ENCODE peak calls at places on chromosomes 11 and 22, in four cellular contexts. Y is K562, B is HepG2, C is GM12878. S is an unnamed sample.

GRCh38 chr11:120652705-120653335 is 141.3 kb downstream of the GRIK4 start:
- DNase-seq in C (no peak), B (no peak), Y (no peak), S (no peak)

GRCh38 chr11:21472256-21472655 is 720.6 kb upstream of the ANO5 start:
- DNase-seq in C (no peak), B (no peak), Y (no peak), S (peak)

GRCh38 chr11:113873241-113873626 is 2.1 kb downstream of the USP28 start:
- DNase-seq in B (no peak), Y (no peak), C (no peak), S (no peak)

GRCh38 chr11:114233755-114234154 is 62.4 kb upstream of the NNMT start:
- DNase-seq in C (no peak), B (no peak), Y (no peak), S (no peak)

GRCh38 chr11:126061707-126062678 is 673 bp downstream of the CDON start:
- DNase-seq in B (peak), Y (peak), C (no peak), S (peak)

GRCh38 chr11:134524876-134525845 is 113.1 kb upstream of the B3GAT1 start:
- DNase-seq in C (no peak), Y (no peak), B (no peak), S (no peak)

GRCh38 chr11:8426076-8426475 is 162.4 kb upstream of the LMO1 start:
- DNase-seq in B (no peak), Y (no peak), C (no peak), S (no peak)

GRCh38 chr11:2539761-2540520 is 95.1 kb downstream of the KCNQ1 start:
- DNase-seq in C (no peak), B (no peak), Y (no peak), S (no peak)

GRCh38 chr22:20865331-20865730 is 6.5 kb downstream of the SNAP29 start:
- DNase-seq in C (no peak), Y (no peak), B (no peak), S (no peak)

GRCh38 chr22:49328076-49328475 is 499.6 kb downstream of the BRD1 start:
- DNase-seq in B (no peak), Y (no peak), C (no peak), S (no peak)

GRCh38 chr11:5043385-5043784 is 2.9 kb upstream of the OR52J3 start:
- DNase-seq in C (no peak), B (no peak), Y (no peak), S (no peak)

GRCh38 chr22:40323681-40324083 is 22.6 kb upstream of the ADSL start:
- DNase-seq in Y (no peak), B (no peak), C (no peak), S (no peak)

GRCh38 chr11:17786824-17787525 is 52.4 kb downstream of the KCNC1 start:
- DNase-seq in C (no peak), Y (no peak), B (no peak), S (no peak)

GRCh38 chr22:23243006-23243573 is 62.8 kb downstream of the BCR start:
- DNase-seq in C (peak), B (no peak), Y (peak), S (no peak)

GRCh38 chr22:27879923-27880322 is 39.1 kb downstream of the PITPNB start:
- DNase-seq in C (no peak), B (peak), Y (peak), S (peak)

GRCh38 chr11:113985906-113986305 is 11.0 kb downstream of the HTR3A start:
- DNase-seq in C (no peak), Y (no peak), B (no peak), S (no peak)

GRCh38 chr22:24429411-24430365 is 2.3 kb downstream of the ADORA2A start:
- DNase-seq in B (no peak), C (no peak), Y (no peak), S (no peak)

GRCh38 chr11:115476463-115477286 is 27.5 kb downstream of the CADM1 start:
- DNase-seq in B (no peak), Y (no peak), C (no peak), S (no peak)

GRCh38 chr11:45062974-45063635 is 83.3 kb upstream of the PRDM11 start:
- DNase-seq in B (no peak), Y (no peak), C (no peak), S (no peak)

GRCh38 chr22:23106906-23107367 is 34.9 kb downstream of the RSPH14 start:
- DNase-seq in B (peak), Y (peak), C (no peak), S (no peak)

GRCh38 chr22:49827853-49828598 is at the start of gene BRD1:
- DNase-seq in C (no peak), Y (no peak), B (no peak), S (no peak)

GRCh38 chr11:7909585-7910325 is 21.3 kb downstream of the OR10A6 start:
- DNase-seq in Y (no peak), B (no peak), C (no peak), S (no peak)

GRCh38 chr22:46604306-46604690 is 15.9 kb upstream of the GRAMD4 start:
- DNase-seq in Y (peak), C (peak), B (no peak), S (no peak)

GRCh38 chr11:26286472-26287066 is 45.4 kb upstream of the ANO3 start:
- DNase-seq in C (no peak), Y (no peak), B (peak), S (peak)

GRCh38 chr11:93199616-93200015 is 1.8 kb upstream of the SLC36A4 start:
- DNase-seq in C (no peak), B (no peak), Y (no peak), S (no peak)

GRCh38 chr22:43179911-43180195 is 7.1 kb downstream of the TTLL12 start:
- DNase-seq in B (no peak), C (no peak), Y (no peak), S (no peak)
- TF ChIP-seq MYC in B (no peak), C (no peak), Y (no peak), S (no peak)

GRCh38 chr11:69541501-69542313 is 60.2 kb downstream of the LINC01488 start:
- DNase-seq in Y (no peak), C (no peak), B (peak), S (peak)
- TF ChIP-seq SMC3 in Y (no peak), C (no peak), B (no peak), S (peak)

GRCh38 chr11:33377100-33377851 is 120.1 kb downstream of the HIPK3 start:
- DNase-seq in B (no peak), Y (no peak), C (no peak), S (no peak)

GRCh38 chr11:33377852-33378385 is 120.7 kb downstream of the HIPK3 start:
- DNase-seq in B (no peak), C (no peak), Y (no peak), S (no peak)

GRCh38 chr11:33375236-33375635 is 118.1 kb downstream of the HIPK3 start:
- DNase-seq in C (no peak), Y (no peak), B (no peak), S (no peak)

GRCh38 chr11:33376331-33377099 is 119.3 kb downstream of the HIPK3 start:
- DNase-seq in C (no peak), B (no peak), Y (no peak), S (no peak)

DNA sequence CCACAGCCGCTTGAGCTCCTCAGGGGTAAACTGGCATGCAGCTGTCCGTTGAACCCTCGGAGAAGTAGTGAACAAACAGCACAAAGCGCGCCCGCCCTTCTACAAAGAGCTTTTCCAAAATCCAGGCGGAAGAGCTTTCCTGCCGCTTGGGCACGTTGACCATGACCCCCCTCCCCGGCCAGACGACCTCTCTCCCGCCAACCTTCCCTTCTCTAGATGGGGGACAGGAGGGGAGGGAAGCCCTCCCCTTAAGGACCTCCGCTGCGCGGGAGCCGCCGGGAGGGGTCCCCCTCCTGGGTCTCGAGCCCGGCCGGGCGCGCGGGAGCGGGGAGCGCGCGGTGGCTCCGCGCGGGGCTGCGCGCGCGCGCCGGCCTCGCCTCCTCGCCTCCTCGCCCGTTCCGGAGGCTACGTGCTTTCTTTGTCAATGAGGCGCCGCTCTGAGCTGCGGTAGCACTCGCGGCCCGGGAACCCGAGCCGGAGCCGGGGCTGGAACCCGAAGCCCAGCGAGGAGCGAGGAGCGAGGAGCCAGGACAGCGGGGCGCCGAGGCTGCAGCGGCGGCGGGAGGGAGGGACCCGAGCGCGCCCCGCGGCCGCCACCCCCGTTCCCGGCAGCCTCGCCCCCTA is 118.6 kb downstream of the HIPK3 start:
- DNase-seq in C (no peak), Y (no peak), B (no peak), S (peak)
- TF ChIP-seq MYC in C (no peak), Y (no peak), B (no peak), S (no peak)

GRCh38 chr11:78549624-78550409 is 24.8 kb downstream of the NARS2 start:
- DNase-seq in B (peak), C (no peak), Y (no peak), S (no peak)
- TF ChIP-seq SMC3 in B (no peak), C (no peak), Y (no peak), S (no peak)

GRCh38 chr11:62612366-62613274 is at the start of the genes EML3 and ROM1:
- DNase-seq in C (no peak), Y (peak), B (peak), S (peak)
- TF ChIP-seq MYC in C (no peak), Y (no peak), B (no peak), S (no peak)

DNA sequence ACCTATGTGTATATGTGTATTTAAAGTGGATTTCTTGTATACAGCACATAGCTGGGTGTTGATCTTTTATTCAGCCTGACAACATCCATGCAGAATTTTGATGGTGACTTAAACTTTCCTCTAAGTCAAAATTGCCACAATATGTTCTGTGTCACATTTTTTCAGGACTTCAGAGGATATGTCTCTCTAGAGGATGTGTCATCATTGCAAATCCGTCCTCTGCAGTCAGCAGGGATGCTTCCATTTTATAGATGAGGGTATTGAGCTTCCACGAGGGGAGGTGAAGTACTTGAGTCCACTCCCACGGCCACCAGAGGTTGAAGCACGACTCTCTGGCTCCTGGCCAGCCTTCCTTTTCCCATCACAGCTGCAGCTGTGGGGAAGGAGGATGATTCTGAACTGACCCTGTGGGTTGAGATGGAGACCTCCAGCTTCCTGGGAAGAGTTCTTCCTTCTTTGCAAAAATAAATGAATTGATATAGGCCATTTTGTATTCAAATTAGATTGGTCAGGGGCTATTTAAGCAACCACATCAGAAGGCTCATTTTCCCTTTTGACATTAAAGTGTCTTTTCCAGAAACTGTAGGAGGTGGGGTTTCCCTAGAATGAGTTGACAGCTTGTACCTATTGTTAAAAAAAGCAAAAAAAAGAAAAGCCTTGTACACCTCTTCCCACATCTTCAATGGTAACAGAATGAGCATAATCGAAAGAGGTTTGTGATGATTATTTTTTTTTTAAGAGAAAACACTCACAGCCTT is 55.2 kb upstream of the MYEOV start:
- DNase-seq in B (no peak), Y (no peak), C (no peak), S (no peak)
- TF ChIP-seq SMC3 in B (no peak), Y (no peak), C (no peak), S (no peak)

DNA sequence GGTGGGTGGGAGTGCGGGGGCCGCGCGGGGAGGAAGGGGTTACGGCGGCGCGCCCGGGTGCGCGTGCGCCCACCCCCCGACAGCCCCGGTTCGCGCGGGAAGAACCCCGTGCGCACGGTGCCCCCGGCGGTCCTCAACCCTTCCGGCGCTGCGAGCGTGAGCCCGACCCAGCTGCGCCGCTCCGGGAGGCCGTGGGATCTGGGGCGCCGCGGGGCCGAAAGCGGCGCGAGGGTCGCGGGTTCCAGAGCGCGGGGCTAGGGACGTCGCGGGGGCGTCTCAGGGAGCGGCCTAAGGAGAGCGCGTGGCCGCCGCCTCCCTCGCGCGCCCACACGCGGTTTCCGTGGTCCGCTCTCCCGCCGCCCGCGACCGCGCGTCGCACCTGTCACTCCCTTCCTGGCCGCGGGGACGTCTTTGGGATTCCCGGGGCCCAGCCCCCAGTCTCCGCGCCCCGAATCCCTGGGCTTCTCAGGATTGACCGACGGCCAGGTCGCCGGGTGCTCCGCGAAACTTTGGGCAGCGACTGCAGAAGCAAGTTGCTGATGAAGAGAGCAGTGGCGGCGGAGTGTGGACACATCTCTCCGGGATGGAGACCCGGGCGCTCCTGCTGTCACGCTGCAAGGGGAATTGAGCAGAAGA is 582 bp downstream of the SREBF2 start:
- DNase-seq in B (no peak), Y (peak), C (no peak), S (peak)
- TF ChIP-seq MYC in B (peak), Y (no peak), C (peak), S (no peak)

S was measured in A549.